ENCODE peak calls at places on chromosomes 4 and X, in six cellular contexts. U is body of pancreas, N is ovary, T is IMR-90, F is tibial nerve, S is uterus. Z is an unnamed sample.

GRCh38 chrX:38061335-38061734 is 55.0 kb downstream of the SYTL5 start:
- DNase-seq in U (no peak), N (no peak), T (peak), F (no peak), S (no peak), Z (no peak)

GRCh38 chrX:153226344-153227190 is 47.5 kb downstream of the MAGEA1 start:
- DNase-seq in U (peak), N (peak), T (peak), F (peak), S (peak), Z (peak)

GRCh38 chr4:153293675-153294057 is 50.8 kb upstream of the MND1 start:
- DNase-seq in U (no peak), N (no peak), T (no peak), F (no peak), S (no peak), Z (no peak)

GRCh38 chr4:74529284-74530041 is 84.5 kb downstream of the AREG start:
- DNase-seq in U (no peak), N (no peak), T (no peak), F (no peak), S (no peak), Z (no peak)

GRCh38 chrX:16958356-16958755 is 11.9 kb downstream of the REPS2 start:
- DNase-seq in U (no peak), N (no peak), T (no peak), F (no peak), S (no peak), Z (no peak)

GRCh38 chrX:48490661-48491060 is 14.7 kb downstream of the FTSJ1 start:
- DNase-seq in U (no peak), N (no peak), T (no peak), F (no peak), S (no peak), Z (no peak)

GRCh38 chr4:145420595-145421214 is 60.9 kb upstream of the SMAD1 start:
- DNase-seq in U (no peak), N (no peak), T (no peak), F (no peak), S (no peak), Z (no peak)

GRCh38 chrX:10821293-10821692 is 200.9 kb upstream of the MID1 start:
- DNase-seq in U (no peak), N (no peak), T (no peak), F (no peak), S (peak), Z (no peak)

GRCh38 chr4:83629945-83630684 is 94.2 kb downstream of the GPAT3 start:
- DNase-seq in U (peak), N (no peak), T (peak), F (peak), S (peak), Z (peak)

GRCh38 chr4:164081801-164082200 is 587.3 kb downstream of the TMA16 start:
- DNase-seq in U (no peak), N (no peak), T (no peak), F (no peak), S (no peak), Z (no peak)

DNA sequence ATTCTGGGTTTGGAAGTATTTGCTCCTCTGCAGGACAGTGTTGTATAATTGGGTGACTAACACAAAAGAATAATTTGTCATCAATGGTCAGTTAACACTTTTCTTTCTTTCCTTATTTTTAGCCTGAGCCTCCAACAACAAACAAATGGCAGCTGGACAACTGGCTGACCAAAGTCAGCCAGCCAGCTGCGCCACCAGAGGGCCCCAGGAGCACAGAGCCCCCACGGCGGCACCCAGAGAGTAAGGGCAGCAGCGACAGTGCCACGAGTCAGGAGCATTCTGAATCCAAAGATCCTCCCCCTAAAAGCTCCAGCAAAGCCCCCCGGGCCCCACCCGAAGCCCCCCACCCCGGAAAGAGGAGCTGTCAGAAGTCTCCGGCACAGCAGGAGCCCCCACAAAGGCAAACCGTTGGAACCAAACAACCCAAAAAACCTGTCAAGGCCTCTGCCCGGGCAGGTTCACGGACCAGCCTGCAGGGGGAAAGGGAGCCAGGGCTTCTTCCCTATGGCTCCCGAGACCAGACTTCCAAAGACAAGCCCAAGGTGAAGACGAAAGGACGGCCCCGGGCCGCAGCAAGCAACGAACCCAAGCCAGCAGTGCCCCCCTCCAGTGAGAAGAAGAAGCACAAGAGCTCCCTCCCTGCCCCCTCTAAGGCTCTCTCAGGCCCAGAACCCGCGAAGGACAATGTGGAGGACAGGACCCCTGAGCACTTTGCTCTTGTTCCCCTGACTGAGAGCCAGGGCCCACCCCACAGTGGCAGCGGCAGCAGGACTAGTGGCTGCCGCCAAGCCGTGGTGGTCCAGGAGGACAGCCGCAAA is 106.0 kb downstream of the KLHL8 start:
- DNase-seq in U (no peak), N (no peak), T (no peak), F (no peak), S (no peak), Z (no peak)
- TF ChIP-seq CTCF in U (no peak), N (no peak), T (peak), F (no peak), S (no peak), Z (no peak)

GRCh38 chr4:674172-675035 is at the start of the genes ATP5ME and MYL5:
- DNase-seq in U (peak), N (peak), T (peak), F (peak), S (peak), Z (peak)
- TF ChIP-seq POLR2A in U (peak), N (peak), T (peak), F (peak), S (peak), Z (peak)

GRCh38 chr4:76504613-76505465 is 69.8 kb downstream of the SHROOM3 start:
- DNase-seq in U (no peak), N (no peak), T (peak), F (peak), S (no peak), Z (no peak)
- TF ChIP-seq CTCF in U (peak), N (no peak), T (peak), F (peak), S (peak), Z (peak)

DNA sequence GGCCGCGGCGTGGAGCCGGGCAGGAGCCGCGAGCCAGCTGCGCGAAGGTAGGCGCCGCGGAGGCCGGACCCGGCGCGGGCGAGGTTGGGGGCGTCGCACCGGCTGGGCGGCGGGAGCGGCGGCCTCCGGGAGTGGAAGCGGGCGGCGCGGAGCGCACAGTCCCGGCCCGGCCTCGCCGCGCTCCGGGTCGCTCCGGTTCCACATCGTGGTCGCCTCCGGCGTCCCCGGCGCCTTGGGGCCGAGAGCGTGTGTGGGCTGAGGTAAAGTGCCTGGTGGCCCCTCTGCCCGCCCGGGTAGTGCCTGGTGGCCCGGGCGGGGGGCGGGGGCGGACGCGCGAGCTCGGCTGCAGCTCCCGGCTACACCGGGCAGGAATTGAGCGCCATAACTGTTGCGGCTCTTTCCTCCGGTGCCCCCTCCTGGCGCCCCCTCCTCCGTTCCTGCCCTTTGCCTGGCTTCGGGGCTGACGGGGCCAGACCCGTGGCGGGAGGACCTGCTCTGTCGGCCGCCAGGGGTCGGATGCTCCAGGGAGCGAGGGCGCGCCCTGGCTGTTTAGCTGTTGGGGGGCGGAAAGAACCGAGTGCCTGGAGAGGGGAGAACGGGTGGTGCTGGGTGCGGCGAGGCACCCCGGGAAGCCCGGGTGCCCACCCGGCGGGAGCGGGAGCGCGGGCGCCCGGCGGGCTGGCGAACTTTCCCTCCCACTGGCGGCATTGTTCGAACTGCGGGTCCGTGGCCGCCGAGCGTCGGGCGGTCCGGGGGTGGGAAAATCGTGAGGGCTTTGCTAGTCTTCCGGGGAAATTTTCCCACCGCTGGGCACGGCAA is 661 bp downstream of the JADE3 start:
- DNase-seq in U (peak), N (peak), T (peak), F (no peak), S (peak), Z (no peak)
- TF ChIP-seq POLR2A in U (no peak), N (no peak), T (no peak), F (no peak), S (no peak), Z (no peak)